ENCODE peak calls at places on chromosomes 11 and 22, in four cellular contexts. One of them, this sample, is unnamed.
A peak's percentile ranks its signal among the peaks of the same experiment; 100 is the strongest.

GRCh38 chr22:41411021-41411851 is 29.5 kb downstream of the TEF start:
- DNase-seq in mesenchymal stem cell: peak; percentile 10
- DNase-seq in effector memory CD4-positive, alpha-beta T cell: no peak
- DNase-seq in heart right ventricle: no peak
- DNase-seq in this sample: no peak

GRCh38 chr11:91804057-91804456 is 420.6 kb upstream of the FAT3 start:
- DNase-seq in mesenchymal stem cell: peak; percentile 28
- DNase-seq in effector memory CD4-positive, alpha-beta T cell: no peak
- DNase-seq in heart right ventricle: no peak
- DNase-seq in this sample: no peak

GRCh38 chr11:123231263-123231662 is 36.2 kb upstream of the CLMP start:
- DNase-seq in mesenchymal stem cell: peak; percentile 89
- DNase-seq in effector memory CD4-positive, alpha-beta T cell: no peak
- DNase-seq in heart right ventricle: no peak
- DNase-seq in this sample: no peak

GRCh38 chr11:130472434-130472961 is 24.1 kb downstream of the ADAMTS15 start:
- DNase-seq in mesenchymal stem cell: no peak
- DNase-seq in effector memory CD4-positive, alpha-beta T cell: no peak
- DNase-seq in heart right ventricle: no peak
- DNase-seq in this sample: no peak

GRCh38 chr11:72326151-72326842 is 82.3 kb upstream of the PHOX2A start:
- DNase-seq in mesenchymal stem cell: peak; percentile 70
- DNase-seq in effector memory CD4-positive, alpha-beta T cell: no peak
- DNase-seq in heart right ventricle: no peak
- DNase-seq in this sample: no peak

GRCh38 chr11:17719028-17719939 is at the start of gene MYOD1:
- DNase-seq in mesenchymal stem cell: no peak
- DNase-seq in effector memory CD4-positive, alpha-beta T cell: no peak
- DNase-seq in heart right ventricle: no peak
- DNase-seq in this sample: no peak

GRCh38 chr11:65013130-65013691 is 749 bp upstream of the ARL2 start:
- DNase-seq in mesenchymal stem cell: peak; percentile 91
- DNase-seq in effector memory CD4-positive, alpha-beta T cell: peak; percentile 77
- DNase-seq in heart right ventricle: peak; percentile 91
- DNase-seq in this sample: peak; percentile 91

GRCh38 chr11:24082860-24083259 is 414.0 kb upstream of the LUZP2 start:
- DNase-seq in mesenchymal stem cell: no peak
- DNase-seq in effector memory CD4-positive, alpha-beta T cell: no peak
- DNase-seq in heart right ventricle: no peak
- DNase-seq in this sample: no peak

GRCh38 chr22:50326959-50327710 is at the start of gene DENND6B:
- DNase-seq in mesenchymal stem cell: peak; percentile 69
- DNase-seq in effector memory CD4-positive, alpha-beta T cell: peak; percentile 48
- DNase-seq in heart right ventricle: peak; percentile 85
- DNase-seq in this sample: peak; percentile 50

GRCh38 chr11:94926698-94927237 is 46.6 kb downstream of the CWC15 start:
- DNase-seq in mesenchymal stem cell: peak; percentile 98
- DNase-seq in effector memory CD4-positive, alpha-beta T cell: no peak
- DNase-seq in heart right ventricle: peak; percentile 84
- DNase-seq in this sample: peak; percentile 65

GRCh38 chr11:73205666-73206343 is 12.3 kb upstream of the P2RY2 start:
- DNase-seq in mesenchymal stem cell: peak; percentile 22
- DNase-seq in effector memory CD4-positive, alpha-beta T cell: no peak
- DNase-seq in heart right ventricle: no peak
- DNase-seq in this sample: no peak

GRCh38 chr22:48494256-48494967 is 1333.3 kb downstream of the BRD1 start:
- DNase-seq in mesenchymal stem cell: no peak
- DNase-seq in effector memory CD4-positive, alpha-beta T cell: no peak
- DNase-seq in heart right ventricle: no peak
- DNase-seq in this sample: no peak

GRCh38 chr11:131910491-131911387 is 540.3 kb downstream of the NTM start:
- DNase-seq in mesenchymal stem cell: peak; percentile 62
- DNase-seq in effector memory CD4-positive, alpha-beta T cell: no peak
- DNase-seq in heart right ventricle: no peak
- DNase-seq in this sample: no peak

GRCh38 chr11:75140269-75141138 is 10.4 kb upstream of the SLCO2B1 start:
- DNase-seq in mesenchymal stem cell: peak; percentile 15
- DNase-seq in effector memory CD4-positive, alpha-beta T cell: peak; percentile 55
- DNase-seq in heart right ventricle: peak; percentile 76
- DNase-seq in this sample: peak; percentile 76

GRCh38 chr11:29320196-29320595 is 696.6 kb downstream of the KCNA4 start:
- DNase-seq in mesenchymal stem cell: no peak
- DNase-seq in effector memory CD4-positive, alpha-beta T cell: no peak
- DNase-seq in heart right ventricle: no peak
- DNase-seq in this sample: no peak

GRCh38 chr11:29319231-29319630 is 697.6 kb downstream of the KCNA4 start:
- DNase-seq in mesenchymal stem cell: no peak
- DNase-seq in effector memory CD4-positive, alpha-beta T cell: no peak
- DNase-seq in heart right ventricle: no peak
- DNase-seq in this sample: no peak

GRCh38 chr11:29318134-29318845 is 698.5 kb downstream of the KCNA4 start:
- DNase-seq in mesenchymal stem cell: no peak
- DNase-seq in effector memory CD4-positive, alpha-beta T cell: no peak
- DNase-seq in heart right ventricle: no peak
- DNase-seq in this sample: no peak

GRCh38 chr11:29321293-29322132 is 695.3 kb downstream of the KCNA4 start:
- DNase-seq in mesenchymal stem cell: no peak
- DNase-seq in effector memory CD4-positive, alpha-beta T cell: no peak
- DNase-seq in heart right ventricle: no peak
- DNase-seq in this sample: no peak

GRCh38 chr11:29317669-29318068 is 699.2 kb downstream of the KCNA4 start:
- DNase-seq in mesenchymal stem cell: no peak
- DNase-seq in effector memory CD4-positive, alpha-beta T cell: no peak
- DNase-seq in heart right ventricle: no peak
- DNase-seq in this sample: no peak
- H3K4me1 ChIP-seq in mesenchymal stem cell: no peaks in the 10 kb centered on the region
- H3K4me1 ChIP-seq in effector memory CD4-positive, alpha-beta T cell: no peaks in the 10 kb centered on the region
- H3K4me1 ChIP-seq in heart right ventricle: no peaks in the 10 kb centered on the region
- H3K4me1 ChIP-seq in this sample: no peaks in the 10 kb centered on the region

GRCh38 chr11:128331317-128331716 is 256.0 kb downstream of the ETS1 start:
- DNase-seq in mesenchymal stem cell: no peak
- DNase-seq in effector memory CD4-positive, alpha-beta T cell: no peak
- DNase-seq in heart right ventricle: no peak
- DNase-seq in this sample: no peak
- H3K4me1 ChIP-seq in mesenchymal stem cell: peaks cover 11% of the 10 kb centered on the region
- H3K4me1 ChIP-seq in effector memory CD4-positive, alpha-beta T cell: peaks cover 44% of the 10 kb centered on the region
- H3K4me1 ChIP-seq in heart right ventricle: peaks cover 14% of the 10 kb centered on the region
- H3K4me1 ChIP-seq in this sample: peaks cover 21% of the 10 kb centered on the region

GRCh38 chr22:45518580-45518991 is 15.9 kb downstream of the FBLN1 start:
- DNase-seq in mesenchymal stem cell: no peak
- DNase-seq in effector memory CD4-positive, alpha-beta T cell: no peak
- DNase-seq in heart right ventricle: no peak
- DNase-seq in this sample: no peak

GRCh38 chr22:45516163-45516562 is 13.5 kb downstream of the FBLN1 start:
- DNase-seq in mesenchymal stem cell: no peak
- DNase-seq in effector memory CD4-positive, alpha-beta T cell: no peak
- DNase-seq in heart right ventricle: no peak
- DNase-seq in this sample: no peak

GRCh38 chr22:45515678-45516077 is 13.0 kb downstream of the FBLN1 start:
- DNase-seq in mesenchymal stem cell: no peak
- DNase-seq in effector memory CD4-positive, alpha-beta T cell: no peak
- DNase-seq in heart right ventricle: no peak
- DNase-seq in this sample: peak; percentile 30

GRCh38 chr22:45521178-45521577 is 18.5 kb downstream of the FBLN1 start:
- DNase-seq in mesenchymal stem cell: no peak
- DNase-seq in effector memory CD4-positive, alpha-beta T cell: no peak
- DNase-seq in heart right ventricle: no peak
- DNase-seq in this sample: no peak

DNA sequence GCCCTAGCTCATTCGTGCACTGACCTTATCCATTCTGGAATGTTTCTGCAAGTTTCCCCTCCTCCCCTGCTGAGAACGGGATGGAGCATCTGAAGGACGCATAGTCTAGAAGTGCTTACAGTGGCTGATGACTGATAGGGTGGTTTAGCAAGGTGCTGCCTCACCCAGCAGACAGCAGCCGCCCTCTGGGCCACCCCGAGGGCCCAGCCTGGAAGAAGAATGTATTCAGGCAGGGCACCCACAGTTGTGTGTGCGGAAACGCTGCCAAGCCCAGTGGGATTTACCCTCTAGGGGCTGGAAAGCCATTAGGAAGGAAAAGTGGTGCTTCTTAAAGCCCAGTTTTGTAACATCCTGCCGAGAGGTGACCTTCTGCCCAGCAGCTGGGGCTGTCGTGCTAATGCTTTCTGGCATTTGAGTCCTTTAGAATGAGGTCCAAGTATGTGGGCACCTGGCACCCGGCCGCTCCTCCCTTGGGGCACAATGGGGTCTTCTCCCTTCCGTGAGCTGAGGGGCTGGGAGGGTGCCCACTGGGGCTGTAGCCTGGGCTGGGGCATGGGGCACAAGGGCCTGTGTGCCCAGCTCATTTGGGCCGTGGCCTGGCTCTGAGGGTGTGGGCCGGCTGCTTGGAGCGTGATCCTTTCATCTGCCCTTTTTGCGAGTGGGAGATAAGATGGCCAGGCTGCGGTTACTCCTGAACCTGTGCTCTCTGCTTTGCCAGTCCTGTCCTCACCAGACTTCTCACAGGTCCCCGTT is 14.4 kb downstream of the FBLN1 start:
- DNase-seq in mesenchymal stem cell: peak; percentile 59
- DNase-seq in effector memory CD4-positive, alpha-beta T cell: no peak
- DNase-seq in heart right ventricle: no peak
- DNase-seq in this sample: no peak
- H3K4me1 ChIP-seq in mesenchymal stem cell: peaks cover 61% of the 10 kb centered on the region
- H3K4me1 ChIP-seq in effector memory CD4-positive, alpha-beta T cell: no peaks in the 10 kb centered on the region
- H3K4me1 ChIP-seq in heart right ventricle: peaks cover 26% of the 10 kb centered on the region
- H3K4me1 ChIP-seq in this sample: peaks cover 10% of the 10 kb centered on the region

GRCh38 chr11:102142333-102142732 is 32.1 kb downstream of the YAP1 start:
- DNase-seq in mesenchymal stem cell: no peak
- DNase-seq in effector memory CD4-positive, alpha-beta T cell: no peak
- DNase-seq in heart right ventricle: no peak
- DNase-seq in this sample: no peak

GRCh38 chr11:102147031-102147430 is 36.8 kb downstream of the YAP1 start:
- DNase-seq in mesenchymal stem cell: no peak
- DNase-seq in effector memory CD4-positive, alpha-beta T cell: no peak
- DNase-seq in heart right ventricle: no peak
- DNase-seq in this sample: no peak

GRCh38 chr11:102147632-102148031 is 37.4 kb downstream of the YAP1 start:
- DNase-seq in mesenchymal stem cell: no peak
- DNase-seq in effector memory CD4-positive, alpha-beta T cell: no peak
- DNase-seq in heart right ventricle: no peak
- DNase-seq in this sample: no peak

GRCh38 chr11:102144357-102145342 is 34.4 kb downstream of the YAP1 start:
- DNase-seq in mesenchymal stem cell: peak; percentile 52
- DNase-seq in effector memory CD4-positive, alpha-beta T cell: no peak
- DNase-seq in heart right ventricle: no peak
- DNase-seq in this sample: peak; percentile 63

DNA sequence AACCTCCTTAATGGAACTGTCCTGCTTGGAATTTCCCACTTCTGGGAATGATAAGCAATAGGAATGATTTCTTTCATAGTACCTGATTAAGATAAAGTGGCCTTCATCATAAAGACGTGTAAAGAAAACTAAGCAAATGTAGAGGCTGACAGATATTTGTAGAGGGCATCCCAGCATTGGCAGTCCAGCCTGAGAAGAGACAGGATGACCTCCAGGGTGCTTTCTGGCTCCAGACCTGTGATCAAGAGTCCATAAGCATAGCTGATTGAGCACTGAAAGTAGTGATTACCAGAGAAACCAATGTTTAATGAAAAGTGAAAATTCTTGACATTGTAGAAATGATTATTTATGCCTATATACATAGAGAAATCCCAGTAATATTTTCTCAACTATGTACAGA is 33.6 kb downstream of the YAP1 start:
- DNase-seq in mesenchymal stem cell: no peak
- DNase-seq in effector memory CD4-positive, alpha-beta T cell: no peak
- DNase-seq in heart right ventricle: no peak
- DNase-seq in this sample: no peak
- H3K4me1 ChIP-seq in mesenchymal stem cell: no peaks in the 10 kb centered on the region
- H3K4me1 ChIP-seq in effector memory CD4-positive, alpha-beta T cell: no peaks in the 10 kb centered on the region
- H3K4me1 ChIP-seq in heart right ventricle: peaks cover 55% of the 10 kb centered on the region
- H3K4me1 ChIP-seq in this sample: peaks cover 14% of the 10 kb centered on the region

GRCh38 chr11:128724891-128725611 is 31.2 kb downstream of the FLI1 start:
- DNase-seq in mesenchymal stem cell: no peak
- DNase-seq in effector memory CD4-positive, alpha-beta T cell: no peak
- DNase-seq in heart right ventricle: no peak
- DNase-seq in this sample: no peak

GRCh38 chr11:128725630-128726461 is 32.0 kb downstream of the FLI1 start:
- DNase-seq in mesenchymal stem cell: peak; percentile 68
- DNase-seq in effector memory CD4-positive, alpha-beta T cell: peak; percentile 46
- DNase-seq in heart right ventricle: no peak
- DNase-seq in this sample: peak; percentile 46

GRCh38 chr11:128727811-128728431 is 34.0 kb downstream of the FLI1 start:
- DNase-seq in mesenchymal stem cell: no peak
- DNase-seq in effector memory CD4-positive, alpha-beta T cell: no peak
- DNase-seq in heart right ventricle: no peak
- DNase-seq in this sample: no peak

GRCh38 chr11:128727320-128727719 is 33.4 kb downstream of the FLI1 start:
- DNase-seq in mesenchymal stem cell: no peak
- DNase-seq in effector memory CD4-positive, alpha-beta T cell: no peak
- DNase-seq in heart right ventricle: no peak
- DNase-seq in this sample: no peak

GRCh38 chr11:128726464-128727139 is 32.7 kb downstream of the FLI1 start:
- DNase-seq in mesenchymal stem cell: no peak
- DNase-seq in effector memory CD4-positive, alpha-beta T cell: peak; percentile 11
- DNase-seq in heart right ventricle: no peak
- DNase-seq in this sample: no peak
- H3K4me1 ChIP-seq in mesenchymal stem cell: no peaks in the 10 kb centered on the region
- H3K4me1 ChIP-seq in effector memory CD4-positive, alpha-beta T cell: peaks cover 96% of the 10 kb centered on the region
- H3K4me1 ChIP-seq in heart right ventricle: peaks cover 77% of the 10 kb centered on the region
- H3K4me1 ChIP-seq in this sample: no peaks in the 10 kb centered on the region

DNA sequence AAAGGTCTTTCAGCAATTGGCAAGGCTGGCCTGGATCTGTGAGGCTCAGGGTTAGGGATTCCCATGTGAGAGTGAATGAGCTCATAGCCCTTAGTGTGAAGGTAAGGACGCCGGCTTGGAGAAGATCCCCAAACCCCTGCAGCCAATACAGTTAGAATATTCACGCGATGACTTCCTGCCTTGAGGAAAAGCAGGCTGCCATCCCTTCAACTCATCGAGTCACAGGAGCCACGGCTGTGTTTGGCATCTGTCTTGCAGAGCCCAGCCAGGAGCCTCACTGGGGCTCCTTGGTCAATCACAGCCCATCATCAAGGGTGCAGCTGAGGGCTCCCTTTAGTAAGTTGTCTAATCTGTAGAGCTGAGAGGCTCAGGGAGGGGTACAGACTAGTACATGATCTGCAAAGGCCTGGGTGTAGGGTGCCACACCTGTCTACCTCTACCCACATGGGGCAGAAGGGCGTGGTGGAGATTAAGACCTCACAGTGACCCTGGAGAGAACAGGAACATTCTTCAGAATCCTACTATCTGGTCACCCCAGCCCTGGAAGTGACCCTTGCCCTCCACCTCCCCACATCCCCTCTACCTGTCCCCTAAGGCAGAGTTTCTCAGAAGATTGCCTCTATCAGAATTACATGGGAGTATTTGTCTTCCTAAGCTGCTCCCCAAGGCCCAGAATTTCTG is 18.5 kb downstream of the IL10RA start:
- DNase-seq in mesenchymal stem cell: no peak
- DNase-seq in effector memory CD4-positive, alpha-beta T cell: no peak
- DNase-seq in heart right ventricle: no peak
- DNase-seq in this sample: no peak
- H3K4me1 ChIP-seq in mesenchymal stem cell: no peaks in the 10 kb centered on the region
- H3K4me1 ChIP-seq in effector memory CD4-positive, alpha-beta T cell: peaks cover 98% of the 10 kb centered on the region
- H3K4me1 ChIP-seq in heart right ventricle: peaks cover 3% of the 10 kb centered on the region
- H3K4me1 ChIP-seq in this sample: peaks cover 29% of the 10 kb centered on the region

This sample was measured in tibial nerve.